ENCODE peak calls at places on chromosome X, in five cellular contexts. X is psoas muscle, O is H7, L is IMR-90, N is left ventricle myocardium inferior. R is an unnamed sample.

GRCh38 chrX:129653985-129654651 is 638 bp downstream of the APLN start:
- DNase-seq in X (no peak), O (peak), L (no peak), N (peak), R (peak)

GRCh38 chrX:44872319-44872816 is 620 bp upstream of the KDM6A start:
- DNase-seq in X (no peak), O (peak), L (peak), N (no peak), R (no peak)

GRCh38 chrX:149720021-149720689 is 8.3 kb downstream of the MAGEA11 start:
- DNase-seq in X (no peak), O (no peak), L (no peak), N (no peak), R (peak)

GRCh38 chrX:123961268-123962005 is at the start of gene STAG2:
- DNase-seq in X (peak), O (peak), L (peak), N (peak), R (peak)

GRCh38 chrX:1392376-1393130 is 640 bp upstream of the SLC25A6 start:
- DNase-seq in X (peak), O (peak), L (peak), N (peak), R (peak)

GRCh38 chrX:10972731-10973130 is 138.4 kb upstream of the HCCS start:
- DNase-seq in X (no peak), O (no peak), L (peak), N (no peak), R (no peak)

GRCh38 chrX:79133897-79134296 is 10.6 kb upstream of the GPR174 start:
- DNase-seq in X (no peak), O (no peak), L (no peak), N (no peak), R (no peak)

GRCh38 chrX:56232221-56233082 is at the start of gene KLF8:
- DNase-seq in X (peak), O (peak), L (no peak), N (peak), R (peak)

GRCh38 chrX:50081282-50081955 is 119.4 kb downstream of the AKAP4 start:
- DNase-seq in X (peak), O (no peak), L (peak), N (peak), R (peak)

GRCh38 chrX:3295731-3296130 is 50.7 kb downstream of the MXRA5 start:
- DNase-seq in X (no peak), O (peak), L (no peak), N (no peak), R (peak)

GRCh38 chrX:150766351-150767044 is 73.3 kb downstream of the MTMR1 start:
- DNase-seq in X (no peak), O (peak), L (no peak), N (no peak), R (peak)

GRCh38 chrX:106263817-106264216 is 95.7 kb downstream of the PWWP3B start:
- DNase-seq in X (no peak), O (no peak), L (no peak), N (no peak), R (no peak)

GRCh38 chrX:72572248-72573157 is at the start of gene HDAC8:
- DNase-seq in X (peak), O (peak), L (peak), N (peak), R (peak)

GRCh38 chrX:154751669-154752271 is 893 bp upstream of the GAB3 start:
- DNase-seq in X (no peak), O (no peak), L (no peak), N (no peak), R (no peak)

GRCh38 chrX:100928660-100929613 is at the start of gene XKRX:
- DNase-seq in X (no peak), O (peak), L (no peak), N (peak), R (peak)

GRCh38 chrX:24100713-24101112 is 46.0 kb downstream of the EIF2S3 start:
- DNase-seq in X (no peak), O (no peak), L (peak), N (no peak), R (no peak)

GRCh38 chrX:85113746-85114145 is 110.1 kb downstream of the APOOL start:
- DNase-seq in X (no peak), O (no peak), L (no peak), N (no peak), R (no peak)

GRCh38 chrX:119145241-119145653 is 17.6 kb upstream of the KIAA1210 start:
- DNase-seq in X (no peak), O (peak), L (no peak), N (no peak), R (peak)

GRCh38 chrX:14529288-14529989 is at the start of gene GLRA2:
- DNase-seq in X (no peak), O (peak), L (peak), N (no peak), R (peak)

GRCh38 chrX:132948648-132949260 is 9.7 kb downstream of the HS6ST2 start:
- DNase-seq in X (no peak), O (peak), L (no peak), N (no peak), R (peak)

GRCh38 chrX:106415276-106415895 is 196.4 kb upstream of the RADX start:
- DNase-seq in X (no peak), O (peak), L (peak), N (no peak), R (peak)

GRCh38 chrX:5236096-5236495 is 992.6 kb downstream of the NLGN4X start:
- DNase-seq in X (no peak), O (peak), L (no peak), N (no peak), R (peak)

GRCh38 chrX:38409289-38409688 is 56.9 kb downstream of the OTC start:
- DNase-seq in X (no peak), O (no peak), L (no peak), N (no peak), R (no peak)

GRCh38 chrX:29257516-29257915 is 670.3 kb downstream of the IL1RAPL1 start:
- DNase-seq in X (no peak), O (no peak), L (peak), N (no peak), R (no peak)

GRCh38 chrX:44946771-44947170 is 73.8 kb downstream of the KDM6A start:
- DNase-seq in X (no peak), O (no peak), L (peak), N (no peak), R (no peak)

GRCh38 chrX:134684956-134685355 is 26.7 kb upstream of the PLAC1 start:
- DNase-seq in X (no peak), O (no peak), L (no peak), N (no peak), R (no peak)

GRCh38 chrX:110045988-110046387 is 43.1 kb downstream of the TMEM164 start:
- DNase-seq in X (no peak), O (peak), L (no peak), N (no peak), R (no peak)

GRCh38 chrX:49037883-49038475 is 5.2 kb downstream of the TFE3 start:
- DNase-seq in X (no peak), O (peak), L (peak), N (no peak), R (no peak)

GRCh38 chrX:145393702-145394235 is 146.5 kb downstream of the SPANXN1 start:
- DNase-seq in X (no peak), O (no peak), L (no peak), N (no peak), R (peak)

GRCh38 chrX:23341452-23341851 is 6.8 kb downstream of the PTCHD1 start:
- DNase-seq in X (no peak), O (peak), L (no peak), N (no peak), R (peak)

GRCh38 chrX:9293903-9294302 is 171.0 kb upstream of the TBL1X start:
- DNase-seq in X (no peak), O (no peak), L (no peak), N (no peak), R (no peak)

GRCh38 chrX:12564221-12564620 is 227.0 kb upstream of the PRPS2 start:
- DNase-seq in X (no peak), O (no peak), L (no peak), N (no peak), R (no peak)

GRCh38 chrX:75131973-75132627 is 24.0 kb downstream of the ABCB7 start:
- DNase-seq in X (peak), O (no peak), L (no peak), N (peak), R (no peak)

GRCh38 chrX:46561931-46562721 is 11.4 kb upstream of the CHST7 start:
- DNase-seq in X (no peak), O (no peak), L (no peak), N (no peak), R (no peak)

GRCh38 chrX:7068939-7069367 is 78.6 kb upstream of the STS start:
- DNase-seq in X (no peak), O (peak), L (no peak), N (no peak), R (peak)

GRCh38 chrX:30150196-30150895 is 65.0 kb upstream of the MAGEB2 start:
- DNase-seq in X (no peak), O (no peak), L (peak), N (no peak), R (no peak)

GRCh38 chrX:32532282-32532681 is 679.1 kb downstream of the DMD start:
- DNase-seq in X (no peak), O (no peak), L (no peak), N (no peak), R (no peak)

GRCh38 chrX:32533848-32534247 is 677.5 kb downstream of the DMD start:
- DNase-seq in X (no peak), O (no peak), L (no peak), N (no peak), R (no peak)

GRCh38 chrX:32525234-32525633 is 686.1 kb downstream of the DMD start:
- DNase-seq in X (no peak), O (no peak), L (no peak), N (no peak), R (no peak)

GRCh38 chrX:32530802-32531403 is 680.4 kb downstream of the DMD start:
- DNase-seq in X (no peak), O (no peak), L (peak), N (no peak), R (peak)
- H3K4me3 ChIP-seq in X (no peak), O (no peak), L (no peak), N (peak), R (no peak)

DNA sequence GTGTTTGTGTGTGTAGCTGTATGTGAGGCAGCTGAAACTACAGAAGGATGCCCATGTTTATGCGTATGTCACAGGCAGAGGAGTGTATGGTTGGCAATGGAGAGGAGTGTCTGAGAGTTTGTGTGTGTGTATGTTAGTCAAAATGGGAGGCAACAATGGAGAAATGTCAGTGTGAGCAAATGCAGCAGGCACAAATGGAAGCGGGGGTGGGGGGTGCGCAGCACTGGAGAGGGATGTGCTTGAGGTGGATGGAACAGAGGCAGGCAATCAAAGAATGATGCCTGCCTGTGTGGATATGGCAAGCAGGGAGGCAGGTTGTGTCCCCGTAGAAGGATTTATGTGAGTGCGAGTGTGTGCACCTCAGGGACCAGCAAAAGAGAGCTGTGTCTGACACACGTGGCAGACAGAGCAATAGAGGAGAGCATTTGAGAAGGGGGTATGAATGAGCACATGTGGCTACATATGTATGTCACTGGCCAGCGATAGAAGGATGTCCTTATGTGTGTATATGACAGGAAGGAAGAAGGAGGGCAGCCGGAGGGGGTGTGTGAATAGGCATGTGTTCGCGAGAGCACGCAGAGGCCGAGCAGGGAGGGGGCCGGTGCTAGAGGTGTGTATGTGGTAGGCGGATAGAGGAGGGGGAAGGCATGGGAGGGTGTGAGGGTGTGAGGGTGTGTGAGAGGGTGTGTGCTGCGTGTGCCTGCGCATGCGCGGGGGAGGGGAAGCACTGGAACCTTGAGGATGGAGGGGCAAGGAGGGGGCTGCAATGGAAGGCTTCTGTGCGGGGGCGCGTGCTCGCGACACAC is 1.1 kb downstream of the PJA1 start:
- DNase-seq in X (no peak), O (peak), L (no peak), N (no peak), R (no peak)
- H3K4me3 ChIP-seq in X (peak), O (peak), L (peak), N (peak), R (peak)

DNA sequence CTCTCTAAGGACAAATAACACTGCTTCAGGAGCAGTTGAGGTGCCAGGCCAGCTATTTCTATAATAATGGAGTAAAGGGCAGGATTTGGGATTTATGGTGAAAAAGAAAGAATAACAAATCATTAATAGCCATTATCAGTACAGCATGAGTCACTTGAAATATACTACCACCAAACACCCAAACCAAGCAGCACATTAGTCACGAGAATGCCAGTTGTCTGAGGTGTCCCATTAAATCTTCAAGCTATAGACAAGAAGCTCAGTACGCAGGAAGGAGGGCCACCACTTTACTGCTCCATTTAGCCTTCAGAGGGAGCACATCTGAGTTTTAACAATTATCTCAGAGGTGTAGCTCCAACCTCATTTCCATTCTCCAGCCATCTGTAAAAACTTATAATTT is 106.9 kb upstream of the MAGEA10 start:
- DNase-seq in X (no peak), O (no peak), L (no peak), N (no peak), R (no peak)
- H3K4me3 ChIP-seq in X (no peak), O (no peak), L (no peak), N (no peak), R (no peak)

DNA sequence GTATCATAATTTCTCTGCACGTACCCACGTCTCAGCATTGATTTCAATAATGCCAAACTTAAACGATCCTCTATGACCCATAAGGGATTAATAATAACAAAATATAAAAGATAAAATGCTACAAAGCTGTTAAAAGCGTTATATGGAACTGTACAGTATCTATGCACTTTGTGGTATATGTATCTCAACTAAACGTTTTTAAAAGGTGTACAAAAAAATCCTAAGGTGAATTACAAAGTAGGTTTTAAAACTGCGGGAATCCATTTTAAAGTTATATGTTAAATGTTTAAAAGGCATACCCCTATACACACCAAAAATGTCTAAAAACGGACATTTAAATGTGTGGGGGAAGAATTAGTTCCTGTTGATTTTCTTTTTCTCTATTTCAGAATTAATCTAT is 860 bp downstream of the ZNF182 start:
- DNase-seq in X (no peak), O (no peak), L (no peak), N (no peak), R (no peak)
- H3K4me3 ChIP-seq in X (peak), O (no peak), L (no peak), N (peak), R (peak)